ENCODE peak calls at places on chromosomes 5 and 9, in eight cellular contexts. W, T, Z, Y, C, O, S and G are unnamed samples.

GRCh38 chr5:160312139-160312959 is at the start of gene CCNJL:
- DNase-seq in S (peak; percentile 79), O (peak; percentile 94), C (peak; percentile 90), T (no peak), Z (no peak), W (peak; percentile 62), Y (peak; percentile 51), G (peak; percentile 93)

GRCh38 chr9:89872913-89873707 is 268.3 kb downstream of the GADD45G start:
- DNase-seq in T (no peak), S (no peak), C (no peak), Y (no peak), O (no peak), Z (no peak), W (no peak), G (peak; percentile 38)

GRCh38 chr9:5800969-5801738 is 31.8 kb downstream of the ERMP1 start:
- DNase-seq in S (peak; percentile 2), C (no peak), W (no peak), Y (no peak), O (no peak), Z (no peak), T (no peak), G (no peak)

GRCh38 chr5:123092696-123093095 is 3.7 kb downstream of the PRDM6 start:
- DNase-seq in O (peak; percentile 39), W (no peak), C (no peak), S (no peak), Z (no peak), Y (no peak), T (no peak), G (no peak)

GRCh38 chr5:154611341-154611767 is 133.3 kb upstream of the HAND1 start:
- DNase-seq in W (no peak), Z (no peak), Y (peak; percentile 21), S (no peak), O (peak; percentile 45), T (no peak), C (peak; percentile 57), G (peak; percentile 72)

GRCh38 chr5:129803403-129803802 is 55.5 kb downstream of the MINAR2 start:
- DNase-seq in O (no peak), Y (no peak), W (no peak), S (no peak), C (no peak), T (no peak), Z (no peak), G (no peak)

GRCh38 chr5:137575847-137576246 is 76.7 kb upstream of the SPOCK1 start:
- DNase-seq in T (no peak), O (no peak), W (no peak), S (no peak), Z (no peak), Y (no peak), C (no peak), G (no peak)

GRCh38 chr9:113219972-113220371 is 1.1 kb downstream of the FKBP15 start:
- DNase-seq in O (no peak), S (no peak), T (no peak), W (no peak), Y (peak; percentile 89), Z (peak; percentile 30), C (no peak), G (no peak)

GRCh38 chr5:175340180-175340579 is 103.8 kb downstream of the DRD1 start:
- DNase-seq in S (no peak), C (no peak), Z (no peak), Y (no peak), W (no peak), T (no peak), O (no peak), G (no peak)

GRCh38 chr9:131773911-131774379 is 34.1 kb upstream of the RAPGEF1 start:
- DNase-seq in W (peak; percentile 53), Y (peak; percentile 48), C (peak; percentile 69), Z (peak; percentile 44), S (no peak), T (no peak), O (peak; percentile 93), G (peak; percentile 88)

GRCh38 chr5:160694896-160695295 is 157.1 kb downstream of the ATP10B start:
- DNase-seq in Z (no peak), C (no peak), W (no peak), Y (no peak), O (no peak), S (no peak), T (no peak), G (no peak)

GRCh38 chr5:119255571-119256356 is 100.1 kb upstream of the TNFAIP8 start:
- DNase-seq in T (no peak), O (no peak), W (no peak), Y (peak; percentile 34), C (peak; percentile 90), Z (peak; percentile 54), S (no peak), G (peak; percentile 89)